ENCODE peak calls at places on chromosome 1, in nine cellular contexts. D is HCT116, I is GM23338, V is SK-N-SH, Q is OCI-LY7, R is PC-3, O is hepatocyte, W is neural progenitor cell, S is MM.1S. J is an unnamed sample.

GRCh38 chr1:31374511-31375196 is 1.8 kb upstream of the FABP3 start:
- DNase-seq in S (no peak), D (no peak), R (peak; percentile 75), O (no peak), V (no peak), W (no peak), I (no peak), Q (no peak), J (peak; percentile 88)

GRCh38 chr1:64917328-64917861 is 49.0 kb downstream of the JAK1 start:
- DNase-seq in V (no peak), O (peak; percentile 35), D (peak; percentile 83), W (peak; percentile 12), S (no peak), I (peak; percentile 60), R (peak; percentile 85), Q (peak; percentile 37), J (peak; percentile 96)

GRCh38 chr1:175894543-175894942 is 151.1 kb upstream of the TNR start:
- DNase-seq in I (no peak), Q (no peak), O (no peak), V (no peak), W (no peak), R (no peak), S (no peak), D (no peak), J (no peak)

GRCh38 chr1:222109836-222110235 is 367.9 kb upstream of the DUSP10 start:
- DNase-seq in I (no peak), S (no peak), Q (no peak), R (no peak), D (no peak), W (no peak), V (no peak), O (no peak), J (peak; percentile 36)

GRCh38 chr1:203454986-203455471 is 20.6 kb upstream of the PRELP start:
- DNase-seq in Q (no peak), R (no peak), D (no peak), W (no peak), S (no peak), V (no peak), I (no peak), O (no peak), J (no peak)

GRCh38 chr1:156152628-156153027 is 757 bp upstream of the SEMA4A start:
- DNase-seq in D (no peak), I (no peak), Q (no peak), O (no peak), R (no peak), W (no peak), V (no peak), S (no peak), J (no peak)

GRCh38 chr1:166884040-166884642 is 8.1 kb upstream of the TADA1 start:
- DNase-seq in S (no peak), V (peak; percentile 62), D (no peak), O (peak; percentile 65), Q (no peak), I (peak; percentile 94), R (no peak), W (peak; percentile 89), J (peak; percentile 59)

GRCh38 chr1:24141311-24141997 is 1.5 kb downstream of the IL22RA1 start:
- DNase-seq in I (no peak), V (no peak), S (no peak), O (peak; percentile 58), D (no peak), Q (no peak), R (no peak), W (no peak), J (no peak)

GRCh38 chr1:30372792-30373433 is 350.5 kb downstream of the MATN1 start:
- DNase-seq in V (no peak), R (no peak), W (no peak), O (no peak), D (no peak), I (no peak), Q (no peak), S (no peak), J (no peak)

GRCh38 chr1:55774446-55774845 is 559.3 kb upstream of the USP24 start:
- DNase-seq in Q (no peak), O (no peak), V (no peak), R (no peak), D (no peak), S (no peak), W (no peak), I (no peak), J (no peak)

GRCh38 chr1:160748182-160748876 is 9.3 kb downstream of the SLAMF7 start:
- DNase-seq in D (no peak), O (no peak), Q (no peak), S (no peak), R (peak; percentile 86), I (peak; percentile 18), W (no peak), V (no peak), J (peak; percentile 20)

GRCh38 chr1:3471356-3472087 is 17.1 kb downstream of the ARHGEF16 start:
- DNase-seq in Q (no peak), I (peak; percentile 76), D (no peak), O (peak; percentile 81), S (no peak), W (peak; percentile 87), R (no peak), V (peak; percentile 73), J (peak; percentile 51)

GRCh38 chr1:112575154-112575804 is 43.7 kb downstream of the ST7L start:
- DNase-seq in V (no peak), Q (no peak), D (peak; percentile 69), I (no peak), W (no peak), S (no peak), R (peak; percentile 83), O (peak; percentile 56), J (peak; percentile 88)

DNA sequence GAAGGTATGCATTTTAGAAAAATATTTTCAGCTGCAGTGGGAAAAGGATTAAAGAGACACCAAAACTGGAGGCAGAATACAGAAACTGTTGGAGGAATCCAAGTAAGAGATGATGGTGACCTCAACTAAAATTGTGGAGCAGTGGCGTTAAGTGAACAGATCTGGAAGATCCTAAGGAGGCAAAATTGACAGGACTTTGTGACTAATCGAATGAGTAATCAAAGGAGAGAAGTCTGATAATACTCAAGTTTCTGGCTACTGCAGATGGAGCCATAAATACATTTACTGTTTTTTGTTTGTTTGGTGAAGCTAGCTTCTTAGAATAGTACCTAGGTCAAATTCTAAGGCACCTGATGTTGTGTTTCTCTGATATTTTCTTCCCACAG is 3.1 kb downstream of the CTBS start:
- DNase-seq in W (no peak), V (no peak), O (no peak), D (no peak), R (peak; percentile 73), Q (no peak), I (no peak), S (no peak), J (peak; percentile 61)
- TF ChIP-seq EZH2phosphoT487 in W (no peak), V (no peak), O (no peak), D (no peak), R (no peak), Q (no peak), I (no peak), S (no peak), J (no peak)

GRCh38 chr1:206505702-206506375 is 1.5 kb upstream of the RASSF5 start:
- DNase-seq in D (no peak), O (no peak), I (peak; percentile 61), Q (no peak), W (no peak), S (no peak), R (peak; percentile 74), V (peak; percentile 51), J (peak; percentile 64)

GRCh38 chr1:206503591-206504362 is 3.6 kb upstream of the RASSF5 start:
- DNase-seq in V (no peak), I (no peak), W (no peak), O (peak; percentile 50), R (peak; percentile 100), Q (no peak), S (no peak), D (peak; percentile 78), J (peak; percentile 96)

GRCh38 chr1:206502813-206503212 is 4.5 kb upstream of the RASSF5 start:
- DNase-seq in I (no peak), V (no peak), Q (no peak), S (no peak), W (no peak), D (no peak), R (no peak), O (no peak), J (peak; percentile 40)

GRCh38 chr1:206502403-206502802 is 4.9 kb upstream of the RASSF5 start:
- DNase-seq in R (no peak), Q (no peak), V (no peak), W (no peak), O (no peak), S (no peak), I (no peak), D (no peak), J (no peak)

GRCh38 chr1:206504363-206504713 is 3.0 kb upstream of the RASSF5 start:
- DNase-seq in D (no peak), S (no peak), O (no peak), I (no peak), Q (no peak), R (no peak), W (no peak), V (no peak), J (no peak)
- TF ChIP-seq EZH2phosphoT487 in D (no peak), S (no peak), O (no peak), I (no peak), Q (no peak), R (no peak), W (no peak), V (no peak), J (no peak)

DNA sequence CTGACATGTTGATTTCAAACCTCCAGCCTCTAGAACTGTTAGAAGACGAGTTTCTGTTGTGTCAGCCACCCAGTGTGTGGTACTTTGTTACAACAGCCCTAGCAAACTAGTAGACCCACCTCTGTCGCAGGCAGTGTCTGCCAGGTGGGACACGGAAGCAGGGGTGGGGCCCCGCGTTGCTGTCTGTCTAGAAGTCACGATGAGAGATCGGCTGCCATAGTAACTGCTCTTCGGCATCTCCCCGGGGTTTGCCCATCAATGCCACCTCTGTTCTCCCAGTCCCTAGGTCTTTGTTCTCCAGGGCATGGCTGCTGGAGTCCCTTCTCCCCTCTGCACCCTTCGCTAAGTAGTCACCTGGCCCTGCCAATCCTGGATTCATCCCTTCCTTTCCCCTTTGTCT is 15.2 kb upstream of the CLSTN1 start:
- DNase-seq in S (no peak), V (no peak), W (no peak), R (no peak), D (no peak), I (no peak), O (no peak), Q (no peak), J (no peak)
- TF ChIP-seq EZH2phosphoT487 in S (no peak), V (no peak), W (no peak), R (no peak), D (no peak), I (no peak), O (no peak), Q (no peak), J (no peak)

DNA sequence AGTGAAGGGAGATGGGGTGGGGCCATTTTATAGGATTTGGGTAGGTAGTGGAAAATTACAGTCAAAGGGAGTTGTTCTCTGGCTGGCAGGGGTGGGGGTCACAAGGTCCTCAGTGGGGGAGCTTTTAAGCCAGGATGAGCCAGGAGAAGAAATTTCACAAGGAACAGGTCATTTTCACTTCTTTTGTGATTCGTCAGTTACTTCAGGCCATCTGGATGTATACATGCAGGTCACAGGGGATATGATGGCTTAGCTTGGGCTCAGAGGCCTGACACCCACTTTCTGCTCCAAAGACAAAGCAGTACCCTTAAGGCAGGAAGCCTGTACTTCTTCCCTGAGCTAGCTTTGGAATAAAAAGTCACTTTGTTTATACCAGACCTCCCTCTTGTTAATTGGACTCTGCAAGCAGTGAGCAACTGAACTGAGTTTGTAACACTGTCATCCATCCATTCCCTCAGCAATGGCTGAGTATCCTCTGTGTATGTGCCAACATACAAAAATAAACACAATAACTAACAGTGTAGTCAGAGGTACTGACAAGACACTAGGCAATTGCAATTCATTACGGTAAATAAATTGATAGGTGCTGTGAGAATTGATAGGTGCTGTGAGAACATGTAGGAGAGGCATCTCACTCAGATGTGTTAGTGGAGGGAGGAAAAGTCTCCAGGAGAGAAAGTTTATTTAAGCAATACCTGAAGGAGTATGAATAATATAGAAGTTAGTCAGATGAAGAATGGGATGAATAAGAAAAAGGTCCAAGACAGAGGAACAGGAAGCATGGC is 14.7 kb upstream of the RGS2 start:
- DNase-seq in O (no peak), W (no peak), I (peak; percentile 29), Q (no peak), D (no peak), R (no peak), S (no peak), V (no peak), J (peak; percentile 34)
- TF ChIP-seq EZH2phosphoT487 in O (no peak), W (no peak), I (no peak), Q (no peak), D (no peak), R (no peak), S (no peak), V (no peak), J (no peak)

J was measured in GM23248.